ENCODE peak calls at places on chromosome 5, in ten cellular contexts. O is AG04450; W is activated T-helper 1 cell treated with anti-CD3 and anti-CD28 coated beads, Interleukin-12 subunit alpha, Interleukin-12 subunit beta, Interleukin-2, Interleukin-4 antibody, amounts not matched to agents 30 ng/mL and 10 ng/mL and 1 ng/mL, durations not matched to agents 14 hours and 24 hours and 36 hours; X is iPS-NIHi11; D is lung microvascular endothelial cell; E is LoVo; P is right atrium auricular region; K is gastrocnemius medialis; A is stimulated activated CD8-positive, alpha-beta memory T cell treated with anti-CD3 and anti-CD28 coated beads, Interleukin-12 subunit alpha, Interleukin-12 subunit beta, amount 100 ng/mL, for 1 hour; G is uterus. U is an unnamed sample.

GRCh38 chr5:74947961-74948613 is 81.9 kb upstream of the FAM169A start:
- DNase-seq in E (no peak), K (no peak), X (no peak), P (no peak), W (no peak), O (no peak), G (no peak), D (no peak), A (no peak), U (peak; percentile 6)

GRCh38 chr5:122076023-122076422 is 2.0 kb downstream of the LOX start:
- DNase-seq in D (peak; percentile 39), P (no peak), X (no peak), K (no peak), E (no peak), O (no peak), A (no peak), W (no peak), G (no peak), U (no peak)

GRCh38 chr5:173474881-173475287 is 141.6 kb downstream of the BOD1 start:
- DNase-seq in O (no peak), D (peak; percentile 42), A (no peak), E (no peak), W (no peak), X (no peak), K (no peak), P (no peak), G (no peak), U (no peak)

GRCh38 chr5:2584579-2584978 is 166.9 kb downstream of the IRX2 start:
- DNase-seq in D (no peak), E (no peak), X (no peak), K (no peak), W (no peak), A (no peak), G (no peak), P (no peak), O (no peak), U (no peak)

GRCh38 chr5:64925123-64925522 is 156.4 kb downstream of the CWC27 start:
- DNase-seq in O (no peak), E (no peak), W (no peak), D (no peak), G (no peak), A (no peak), X (no peak), P (no peak), K (no peak), U (no peak)

GRCh38 chr5:169429044-169429443 is 128.1 kb upstream of the SLIT3 start:
- DNase-seq in P (no peak), W (no peak), X (no peak), K (no peak), A (no peak), D (no peak), G (no peak), E (no peak), O (no peak), U (no peak)

GRCh38 chr5:76388236-76388635 is 14.8 kb upstream of the IQGAP2 start:
- DNase-seq in O (no peak), W (no peak), E (no peak), P (no peak), G (no peak), A (no peak), K (no peak), X (no peak), D (no peak), U (no peak)

GRCh38 chr5:66612226-66612625 is 16.0 kb downstream of the MAST4 start:
- DNase-seq in K (no peak), A (no peak), G (no peak), W (no peak), E (no peak), D (no peak), X (no peak), P (no peak), O (no peak), U (no peak)

GRCh38 chr5:38725419-38725865 is 120.4 kb upstream of the OSMR start:
- DNase-seq in A (no peak), W (no peak), E (no peak), O (no peak), P (no peak), G (no peak), D (no peak), K (no peak), X (peak; percentile 19), U (no peak)

U was measured in NCI-H82.